ENCODE peak calls at places on chromosomes 6 and 20, in nine cellular contexts. H is GM10248; P is erythroblast; Z is HT1080; W is substantia nigra; F is stimulated activated CD4-positive, alpha-beta T cell treated with anti-CD3 and anti-CD28 coated beads, Interleukin-1b, Interleukin-23, amount 100 ng/mL, for 48 hours; S is activated CD4-positive, alpha-beta T cell treated with anti-CD3 and anti-CD28 coated beads for 48 hours; Q is omental fat pad; X is activated T-helper 2 cell treated with anti-CD3 and anti-CD28 coated beads, Interferon-gamma antibody, Interleukin-2, Interleukin-4, amounts not matched to agents 10 μg/mL and 5 μg/mL and 100 μg/mL, durations not matched to agents 14 hours and 24 hours and 36 hours. Y is an unnamed sample.
A peak's percentile ranks its signal among the peaks of the same experiment; 100 is the strongest.

GRCh38 chr20:32678948-32679347 is 5.2 kb upstream of the C20orf203 start:
- DNase-seq in H (no peak), P (no peak), Z (no peak), W (no peak), F (no peak), S (no peak), Q (no peak), X (no peak), Y (no peak)

GRCh38 chr20:19460386-19460785 is 247.9 kb downstream of the SLC24A3 start:
- DNase-seq in H (no peak), P (no peak), Z (peak; percentile 70), W (no peak), F (no peak), S (no peak), Q (no peak), X (no peak), Y (no peak)

GRCh38 chr6:33249732-33250625 is 21.7 kb downstream of the VPS52 start:
- DNase-seq in H (no peak), P (no peak), Z (peak; percentile 74), W (no peak), F (peak; percentile 50), S (peak; percentile 46), Q (no peak), X (no peak), Y (peak; percentile 62)

GRCh38 chr6:21769973-21770372 is 176.4 kb downstream of the SOX4 start:
- DNase-seq in H (no peak), P (no peak), Z (no peak), W (no peak), F (no peak), S (no peak), Q (no peak), X (no peak), Y (no peak)

GRCh38 chr6:122956376-122956775 is 39.7 kb upstream of the CLVS2 start:
- DNase-seq in H (no peak), P (no peak), Z (peak; percentile 6), W (no peak), F (no peak), S (no peak), Q (no peak), X (no peak), Y (no peak)

GRCh38 chr6:71602385-71602949 is 283.9 kb upstream of the RIMS1 start:
- DNase-seq in H (no peak), P (no peak), Z (peak; percentile 72), W (no peak), F (no peak), S (no peak), Q (no peak), X (no peak), Y (no peak)

GRCh38 chr6:118509009-118509617 is 39.0 kb upstream of the PLN start:
- DNase-seq in H (no peak), P (peak; percentile 25), Z (peak; percentile 20), W (no peak), F (no peak), S (no peak), Q (no peak), X (no peak), Y (peak; percentile 74)

GRCh38 chr6:128739112-128739511 is 143.8 kb upstream of the LAMA2 start:
- DNase-seq in H (no peak), P (no peak), Z (no peak), W (no peak), F (no peak), S (no peak), Q (no peak), X (no peak), Y (no peak)

GRCh38 chr6:16730720-16731502 is 30.3 kb downstream of the ATXN1 start:
- DNase-seq in H (no peak), P (no peak), Z (no peak), W (no peak), F (no peak), S (no peak), Q (no peak), X (no peak), Y (no peak)

GRCh38 chr6:33384581-33385020 is 7.0 kb upstream of the KIFC1 start:
- DNase-seq in H (no peak), P (no peak), Z (peak; percentile 76), W (no peak), F (no peak), S (no peak), Q (no peak), X (no peak), Y (no peak)

GRCh38 chr20:25221592-25222460 is 26.1 kb upstream of the PYGB start:
- DNase-seq in H (no peak), P (no peak), Z (no peak), W (no peak), F (no peak), S (no peak), Q (no peak), X (no peak), Y (no peak)

GRCh38 chr6:110491299-110491643 is 14.9 kb upstream of the SLC22A16 start:
- DNase-seq in H (no peak), P (no peak), Z (no peak), W (no peak), F (no peak), S (no peak), Q (no peak), X (no peak), Y (no peak)

GRCh38 chr20:8602389-8603116 is 466.3 kb upstream of the PLCB4 start:
- DNase-seq in H (peak; percentile 17), P (no peak), Z (no peak), W (no peak), F (no peak), S (no peak), Q (no peak), X (no peak), Y (no peak)

GRCh38 chr6:32164295-32164694 is at the start of gene EGFL8:
- DNase-seq in H (no peak), P (no peak), Z (no peak), W (no peak), F (no peak), S (no peak), Q (no peak), X (no peak), Y (no peak)

GRCh38 chr20:59616306-59616705 is 12.0 kb downstream of the PHACTR3 start:
- DNase-seq in H (no peak), P (no peak), Z (no peak), W (no peak), F (no peak), S (no peak), Q (no peak), X (no peak), Y (no peak)

GRCh38 chr6:153038378-153038777 is 35.9 kb upstream of the MTRF1L start:
- DNase-seq in H (no peak), P (no peak), Z (peak; percentile 85), W (no peak), F (no peak), S (no peak), Q (no peak), X (no peak), Y (no peak)

GRCh38 chr20:60055740-60056139 is 97.5 kb downstream of the CDH26 start:
- DNase-seq in H (no peak), P (no peak), Z (peak; percentile 55), W (no peak), F (peak; percentile 44), S (peak; percentile 52), Q (no peak), X (peak; percentile 49), Y (peak; percentile 77)

GRCh38 chr6:169424821-169425240 is 171.2 kb upstream of the THBS2 start:
- DNase-seq in H (no peak), P (no peak), Z (no peak), W (no peak), F (no peak), S (no peak), Q (no peak), X (no peak), Y (no peak)

GRCh38 chr6:133242761-133243590 is 1.8 kb downstream of the EYA4 start:
- DNase-seq in H (no peak), P (no peak), Z (peak; percentile 61), W (no peak), F (no peak), S (peak; percentile 4), Q (no peak), X (no peak), Y (no peak)

GRCh38 chr6:19827903-19828302 is 9.3 kb upstream of the ID4 start:
- DNase-seq in H (no peak), P (no peak), Z (no peak), W (no peak), F (no peak), S (no peak), Q (no peak), X (no peak), Y (no peak)

GRCh38 chr6:78810146-78810545 is 57.2 kb upstream of the IRAK1BP1 start:
- DNase-seq in H (peak; percentile 21), P (no peak), Z (peak; percentile 43), W (no peak), F (no peak), S (no peak), Q (no peak), X (no peak), Y (no peak)

GRCh38 chr6:16676978-16677377 is 84.3 kb downstream of the ATXN1 start:
- DNase-seq in H (no peak), P (no peak), Z (peak; percentile 50), W (no peak), F (no peak), S (no peak), Q (no peak), X (no peak), Y (no peak)

GRCh38 chr6:21001736-21002135 is 467.5 kb downstream of the CDKAL1 start:
- DNase-seq in H (no peak), P (no peak), Z (no peak), W (no peak), F (no peak), S (no peak), Q (no peak), X (no peak), Y (no peak)

GRCh38 chr6:84428300-84428907 is 201.0 kb upstream of the CEP162 start:
- DNase-seq in H (peak; percentile 19), P (peak; percentile 15), Z (peak; percentile 23), W (no peak), F (no peak), S (peak; percentile 26), Q (no peak), X (peak; percentile 8), Y (peak; percentile 10)

GRCh38 chr20:51220293-51220706 is 197.4 kb upstream of the KCNG1 start:
- DNase-seq in H (peak; percentile 67), P (peak; percentile 33), Z (no peak), W (no peak), F (peak; percentile 64), S (peak; percentile 80), Q (no peak), X (peak; percentile 37), Y (no peak)